ENCODE peak calls at places on chromosomes 1 and 21, in eight cellular contexts. U is pancreas; I is upper lobe of left lung; W is right lobe of liver; Z is RWPE2; O is CD4-positive, CD25-positive, alpha-beta regulatory T cell; K is GM23338; R is heart left ventricle. J is an unnamed sample.
A peak's percentile ranks its signal among the peaks of the same experiment; 100 is the strongest.

GRCh38 chr1:229514578-229515275 is 6.6 kb upstream of the NUP133 start:
- ATAC-seq in O (peak; percentile 77), K (peak; percentile 91), U (peak; percentile 99), I (peak; percentile 90), R (peak; percentile 87), W (peak; percentile 97), Z (peak; percentile 70), J (peak; percentile 78)

GRCh38 chr1:89382479-89382878 is 18.6 kb downstream of the GBP6 start:
- ATAC-seq in K (no peak), I (no peak), Z (no peak), R (no peak), U (no peak), W (no peak), O (no peak), J (no peak)

GRCh38 chr1:54679055-54679643 is 36.5 kb upstream of the TTC4 start:
- ATAC-seq in O (peak; percentile 45), W (no peak), K (peak; percentile 36), I (peak; percentile 11), R (no peak), U (no peak), Z (no peak), J (no peak)

GRCh38 chr1:201791051-201791774 is 37.7 kb upstream of the IPO9 start:
- ATAC-seq in Z (no peak), R (no peak), O (no peak), I (no peak), W (peak; percentile 28), U (peak; percentile 12), K (no peak), J (no peak)

GRCh38 chr1:12249748-12250147 is 19.9 kb downstream of the VPS13D start:
- ATAC-seq in Z (no peak), W (no peak), R (no peak), K (peak; percentile 67), I (no peak), O (no peak), U (no peak), J (no peak)

GRCh38 chr1:119893238-119893791 is 3.0 kb downstream of the ADAM30 start:
- ATAC-seq in Z (no peak), O (no peak), I (no peak), U (peak; percentile 79), W (peak; percentile 75), R (no peak), K (no peak), J (no peak)

GRCh38 chr1:230708631-230709580 is 5.0 kb downstream of the AGT start:
- ATAC-seq in U (no peak), R (peak; percentile 21), O (no peak), I (peak; percentile 62), K (no peak), W (peak; percentile 12), Z (peak; percentile 10), J (peak; percentile 52)

GRCh38 chr1:89666640-89667039 is 33.7 kb downstream of the LRRC8C start:
- ATAC-seq in K (no peak), I (no peak), U (no peak), O (no peak), Z (no peak), W (no peak), R (no peak), J (no peak)

GRCh38 chr1:70405780-70406416 is 5.2 kb upstream of the CTH start:
- ATAC-seq in K (no peak), W (peak; percentile 21), I (no peak), R (no peak), U (no peak), Z (no peak), O (no peak), J (no peak)

GRCh38 chr1:3501856-3502665 is 47.6 kb downstream of the ARHGEF16 start:
- ATAC-seq in K (peak; percentile 90), I (peak; percentile 71), R (peak; percentile 78), U (peak; percentile 78), W (peak; percentile 72), Z (peak; percentile 30), O (no peak), J (peak; percentile 39)

GRCh38 chr1:100217834-100218233 is 31.8 kb downstream of the DBT start:
- ATAC-seq in Z (no peak), W (no peak), O (no peak), K (no peak), U (no peak), I (no peak), R (peak; percentile 94), J (no peak)

GRCh38 chr1:1212780-1213152 is 1.2 kb downstream of the TNFRSF4 start:
- ATAC-seq in R (peak; percentile 44), U (peak; percentile 15), K (no peak), I (no peak), Z (no peak), O (no peak), W (peak; percentile 59), J (peak; percentile 26)

GRCh38 chr21:27244796-27245195 is 277.9 kb upstream of the ADAMTS5 start:
- ATAC-seq in K (no peak), Z (no peak), W (no peak), R (no peak), O (no peak), U (no peak), I (no peak), J (no peak)

DNA sequence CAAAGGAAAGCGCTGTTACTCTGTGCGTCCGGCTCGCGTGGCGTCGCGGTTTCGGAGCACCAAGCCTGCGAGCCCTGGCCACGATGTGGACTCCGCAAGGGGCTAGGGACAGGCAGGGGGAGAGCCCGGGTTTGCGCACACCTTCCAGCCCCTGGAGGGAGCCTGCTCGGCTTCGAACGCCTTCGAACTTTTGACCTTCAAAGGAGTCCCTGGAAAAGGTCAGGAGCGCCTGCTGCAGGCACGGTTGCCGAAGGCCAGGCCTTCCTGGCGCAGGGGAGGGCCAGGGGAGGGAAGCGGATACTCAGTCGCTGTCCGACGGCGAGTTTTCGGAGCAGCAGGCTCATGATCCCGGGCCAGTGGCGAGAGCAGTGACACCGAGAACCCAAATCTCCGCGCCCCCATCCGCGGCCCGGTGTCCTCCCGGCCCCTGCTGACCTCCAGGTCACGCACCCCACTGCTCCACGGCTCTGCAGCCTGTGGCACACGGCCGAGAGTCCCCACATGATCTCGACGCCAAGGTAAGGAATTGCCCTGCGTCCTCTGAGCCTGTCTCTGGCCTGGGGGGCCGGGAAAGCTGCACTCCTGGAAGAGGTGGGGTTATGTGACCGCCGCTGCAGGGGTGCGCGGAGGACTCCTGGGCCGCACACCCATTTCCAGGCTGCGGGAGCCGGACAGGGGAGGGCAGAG is 1.3 kb upstream of the SIM2 start:
- ATAC-seq in W (no peak), I (no peak), O (no peak), U (no peak), Z (no peak), K (peak; percentile 1), R (no peak), J (no peak)
- H3K4me3 ChIP-seq in W (no peak overlapping the region), I (no peak overlapping the region), O (no peak overlapping the region), U (no peak overlapping the region), Z (peak overlapping the region; percentile 93), K (peak overlapping the region; percentile 59), R (no peak overlapping the region), J (no peak overlapping the region)

DNA sequence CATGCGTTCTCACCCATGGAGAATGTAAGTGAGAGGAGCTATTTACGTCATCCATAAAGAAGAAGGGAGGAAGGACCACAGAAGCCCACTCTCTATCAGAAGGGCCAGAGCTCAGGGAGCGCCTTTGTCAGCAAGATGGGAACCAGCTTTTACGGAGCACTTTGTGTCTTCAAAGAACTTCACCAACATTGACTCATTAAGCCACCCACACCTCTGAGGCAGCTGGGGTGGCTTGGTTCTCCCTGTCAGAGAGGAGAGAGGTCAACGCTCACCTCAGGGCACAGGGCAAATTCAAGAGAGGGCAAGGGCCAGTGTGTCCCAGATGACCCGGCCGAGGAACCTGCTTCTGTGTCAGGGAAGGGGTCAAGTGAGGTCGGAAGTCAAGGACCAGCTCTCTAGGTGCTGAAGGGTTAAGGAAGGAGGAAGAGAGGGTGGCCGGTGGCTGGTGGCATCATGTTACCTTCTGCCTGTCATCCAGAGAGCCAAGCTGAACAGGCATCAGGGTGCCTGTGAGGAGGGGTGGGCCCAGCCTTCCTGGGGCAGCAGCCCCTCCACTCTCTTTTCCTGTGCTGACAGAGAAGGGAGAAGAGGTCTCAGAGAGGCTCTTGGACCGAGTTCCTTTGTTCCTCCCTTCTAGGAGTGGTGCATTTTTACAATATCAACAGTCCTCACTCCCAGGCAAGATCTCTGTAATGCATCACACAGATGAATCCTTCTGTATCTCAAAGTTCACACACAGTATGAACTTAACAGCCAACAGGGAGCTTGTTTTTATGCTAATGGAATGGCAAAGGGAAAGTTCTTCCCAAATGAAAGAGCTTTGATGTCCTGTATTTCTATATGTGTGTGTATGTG is 109.0 kb downstream of the ETS2 start:
- ATAC-seq in Z (no peak), K (peak; percentile 23), I (no peak), R (no peak), W (peak; percentile 49), U (no peak), O (no peak), J (no peak)
- H3K4me1 ChIP-seq in Z (peaks cover 42% of the 10 kb centered on the region), K (peaks cover 20% of the 10 kb centered on the region), I (peaks cover 30% of the 10 kb centered on the region), R (no peaks in the 10 kb centered on the region), W (peaks cover 85% of the 10 kb centered on the region), U (peaks cover 4% of the 10 kb centered on the region), O (no peaks in the 10 kb centered on the region), J (peaks cover 11% of the 10 kb centered on the region)

GRCh38 chr1:108695515-108695914 is 3.4 kb downstream of the PRPF38B start:
- ATAC-seq in U (no peak), W (no peak), R (no peak), Z (no peak), I (no peak), K (no peak), O (no peak), J (no peak)
- H3K4me3 ChIP-seq in U (peak overlapping the region; percentile 4), W (no peak overlapping the region), R (peak overlapping the region; percentile 89), Z (no peak overlapping the region), I (no peak overlapping the region), K (no peak overlapping the region), O (peak overlapping the region; percentile 98), J (no peak overlapping the region)

GRCh38 chr1:31621872-31622730 is 4.6 kb downstream of the HCRTR1 start:
- ATAC-seq in Z (no peak), W (no peak), U (no peak), I (no peak), O (no peak), K (no peak), R (peak; percentile 33), J (no peak)
- H3K4me1 ChIP-seq in Z (no peaks in the 10 kb centered on the region), W (peaks cover 4% of the 10 kb centered on the region), U (peaks cover 8% of the 10 kb centered on the region), I (peaks cover 32% of the 10 kb centered on the region), O (peaks cover 9% of the 10 kb centered on the region), K (no peaks in the 10 kb centered on the region), R (peaks cover 3% of the 10 kb centered on the region), J (no peaks in the 10 kb centered on the region)

GRCh38 chr1:173666646-173667045 is 3.0 kb downstream of the ANKRD45 start:
- ATAC-seq in U (no peak), W (no peak), O (no peak), Z (peak; percentile 70), K (no peak), I (no peak), R (no peak), J (no peak)

DNA sequence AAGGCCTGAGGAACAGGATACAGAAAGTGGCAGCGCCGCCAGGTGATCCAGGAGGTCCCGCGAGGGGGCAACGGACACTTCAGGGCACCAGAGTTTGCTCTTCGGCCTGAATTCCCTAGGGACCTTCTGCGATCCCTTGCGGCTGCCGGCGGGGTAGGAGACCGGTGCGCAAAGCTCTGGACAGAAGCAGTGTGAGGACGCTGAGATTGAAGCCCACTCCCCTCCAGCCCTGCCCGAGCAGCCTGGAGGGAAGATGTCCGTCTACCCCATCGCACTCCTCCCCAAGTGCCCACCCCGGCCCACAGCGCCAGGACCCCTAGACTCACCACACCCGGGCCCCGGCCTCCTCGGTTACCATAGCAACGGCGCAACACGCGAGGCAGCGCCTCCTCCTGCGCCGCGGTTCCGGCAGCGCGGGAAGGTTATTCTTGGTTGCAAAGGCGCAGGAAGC is at the start of gene ANKRD45:
- ATAC-seq in W (peak; percentile 55), K (peak; percentile 94), R (peak; percentile 63), O (no peak), U (peak; percentile 83), I (peak; percentile 50), Z (peak; percentile 63), J (peak; percentile 69)
- H3K4me3 ChIP-seq in W (peak within 1 kb of the TSS; percentile 29), K (peak within 1 kb of the TSS; percentile 60), R (peak within 1 kb of the TSS; percentile 52), O (no peak within 1 kb of the TSS), U (peak within 1 kb of the TSS; percentile 31), I (peak within 1 kb of the TSS; percentile 36), Z (peak within 1 kb of the TSS; percentile 28), J (peak within 1 kb of the TSS; percentile 73)

GRCh38 chr1:160859166-160859565 is 3.5 kb downstream of the CD244 start:
- ATAC-seq in R (no peak), K (no peak), I (no peak), Z (no peak), O (no peak), U (peak; percentile 32), W (no peak), J (no peak)
- H3K4me1 ChIP-seq in R (no peaks in the 10 kb centered on the region), K (no peaks in the 10 kb centered on the region), I (peaks cover 6% of the 10 kb centered on the region), Z (no peaks in the 10 kb centered on the region), O (peaks cover 7% of the 10 kb centered on the region), U (no peaks in the 10 kb centered on the region), W (peaks cover 9% of the 10 kb centered on the region), J (no peaks in the 10 kb centered on the region)

J was measured in gastroesophageal sphincter.